ENCODE peak calls at places on chromosomes 16 and 17, in five cellular contexts. One of them, this sample, is unnamed.

GRCh38 chr17:12967962-12968361 is 49.9 kb downstream of the ELAC2 start:
- DNase-seq in transverse colon: no peak
- DNase-seq in heart left ventricle: no peak
- DNase-seq in cardiac fibroblast: no peak
- DNase-seq in retinal pigment epithelial cell: no peak
- DNase-seq in this sample: no peak

GRCh38 chr17:32127156-32127897 is 15.0 kb upstream of the RHOT1 start:
- DNase-seq in retinal pigment epithelial cell: no peak
- DNase-seq in heart left ventricle: peak
- DNase-seq in transverse colon: peak
- DNase-seq in cardiac fibroblast: peak
- DNase-seq in this sample: no peak

GRCh38 chr16:51407921-51408320 is 256.9 kb upstream of the SALL1 start:
- DNase-seq in cardiac fibroblast: no peak
- DNase-seq in retinal pigment epithelial cell: no peak
- DNase-seq in transverse colon: no peak
- DNase-seq in heart left ventricle: no peak
- DNase-seq in this sample: no peak

GRCh38 chr17:81926451-81927144 is 937 bp downstream of the MAFG start:
- DNase-seq in cardiac fibroblast: peak
- DNase-seq in heart left ventricle: peak
- DNase-seq in transverse colon: peak
- DNase-seq in retinal pigment epithelial cell: no peak
- DNase-seq in this sample: no peak

GRCh38 chr17:80796430-80796861 is 195.2 kb upstream of the CHMP6 start:
- DNase-seq in heart left ventricle: no peak
- DNase-seq in retinal pigment epithelial cell: no peak
- DNase-seq in cardiac fibroblast: no peak
- DNase-seq in transverse colon: peak
- DNase-seq in this sample: no peak

GRCh38 chr16:14545346-14545884 is 84.6 kb downstream of the PARN start:
- DNase-seq in transverse colon: no peak
- DNase-seq in cardiac fibroblast: no peak
- DNase-seq in heart left ventricle: no peak
- DNase-seq in retinal pigment epithelial cell: no peak
- DNase-seq in this sample: no peak

GRCh38 chr17:8442310-8442709 is 6.6 kb downstream of the NDEL1 start:
- DNase-seq in cardiac fibroblast: no peak
- DNase-seq in transverse colon: no peak
- DNase-seq in heart left ventricle: no peak
- DNase-seq in retinal pigment epithelial cell: no peak
- DNase-seq in this sample: no peak

GRCh38 chr17:37212184-37212583 is 163.6 kb upstream of the C17orf78 start:
- DNase-seq in retinal pigment epithelial cell: no peak
- DNase-seq in transverse colon: no peak
- DNase-seq in heart left ventricle: no peak
- DNase-seq in cardiac fibroblast: peak
- DNase-seq in this sample: no peak

GRCh38 chr17:39099686-39100293 is 51.6 kb downstream of the PLXDC1 start:
- DNase-seq in heart left ventricle: peak
- DNase-seq in transverse colon: peak
- DNase-seq in retinal pigment epithelial cell: no peak
- DNase-seq in cardiac fibroblast: peak
- DNase-seq in this sample: no peak

GRCh38 chr16:85464342-85465305 is 148.5 kb upstream of the GSE1 start:
- DNase-seq in transverse colon: no peak
- DNase-seq in retinal pigment epithelial cell: no peak
- DNase-seq in cardiac fibroblast: no peak
- DNase-seq in heart left ventricle: no peak
- DNase-seq in this sample: no peak

GRCh38 chr16:48435906-48436305 is 50.7 kb upstream of the SIAH1 start:
- DNase-seq in heart left ventricle: no peak
- DNase-seq in transverse colon: no peak
- DNase-seq in retinal pigment epithelial cell: no peak
- DNase-seq in cardiac fibroblast: no peak
- DNase-seq in this sample: no peak

GRCh38 chr16:50154369-50154947 is 1.4 kb downstream of the TENT4B start:
- DNase-seq in transverse colon: peak
- DNase-seq in retinal pigment epithelial cell: no peak
- DNase-seq in heart left ventricle: peak
- DNase-seq in cardiac fibroblast: peak
- DNase-seq in this sample: no peak

GRCh38 chr17:6413073-6413472 is 21.8 kb downstream of the AIPL1 start:
- DNase-seq in transverse colon: no peak
- DNase-seq in cardiac fibroblast: peak
- DNase-seq in retinal pigment epithelial cell: peak
- DNase-seq in heart left ventricle: no peak
- DNase-seq in this sample: no peak

GRCh38 chr17:49067163-49067562 is 65.4 kb upstream of the B4GALNT2 start:
- DNase-seq in retinal pigment epithelial cell: no peak
- DNase-seq in transverse colon: no peak
- DNase-seq in heart left ventricle: no peak
- DNase-seq in cardiac fibroblast: no peak
- DNase-seq in this sample: no peak

GRCh38 chr16:83615131-83615530 is 192.6 kb upstream of the HSBP1 start:
- DNase-seq in retinal pigment epithelial cell: no peak
- DNase-seq in cardiac fibroblast: no peak
- DNase-seq in heart left ventricle: no peak
- DNase-seq in transverse colon: no peak
- DNase-seq in this sample: no peak

GRCh38 chr17:48553190-48553547 is 8.3 kb upstream of the HOXB2 start:
- DNase-seq in cardiac fibroblast: no peak
- DNase-seq in retinal pigment epithelial cell: no peak
- DNase-seq in heart left ventricle: no peak
- DNase-seq in transverse colon: no peak
- DNase-seq in this sample: no peak

GRCh38 chr16:3474136-3474779 is 21.0 kb downstream of the C16orf90 start:
- DNase-seq in transverse colon: no peak
- DNase-seq in heart left ventricle: no peak
- DNase-seq in cardiac fibroblast: no peak
- DNase-seq in retinal pigment epithelial cell: no peak
- DNase-seq in this sample: no peak
- TF ChIP-seq CTCF in transverse colon: no peak
- TF ChIP-seq CTCF in heart left ventricle: no peak
- TF ChIP-seq CTCF in cardiac fibroblast: no peak
- TF ChIP-seq CTCF in retinal pigment epithelial cell: no peak
- TF ChIP-seq CTCF in this sample: no peak

DNA sequence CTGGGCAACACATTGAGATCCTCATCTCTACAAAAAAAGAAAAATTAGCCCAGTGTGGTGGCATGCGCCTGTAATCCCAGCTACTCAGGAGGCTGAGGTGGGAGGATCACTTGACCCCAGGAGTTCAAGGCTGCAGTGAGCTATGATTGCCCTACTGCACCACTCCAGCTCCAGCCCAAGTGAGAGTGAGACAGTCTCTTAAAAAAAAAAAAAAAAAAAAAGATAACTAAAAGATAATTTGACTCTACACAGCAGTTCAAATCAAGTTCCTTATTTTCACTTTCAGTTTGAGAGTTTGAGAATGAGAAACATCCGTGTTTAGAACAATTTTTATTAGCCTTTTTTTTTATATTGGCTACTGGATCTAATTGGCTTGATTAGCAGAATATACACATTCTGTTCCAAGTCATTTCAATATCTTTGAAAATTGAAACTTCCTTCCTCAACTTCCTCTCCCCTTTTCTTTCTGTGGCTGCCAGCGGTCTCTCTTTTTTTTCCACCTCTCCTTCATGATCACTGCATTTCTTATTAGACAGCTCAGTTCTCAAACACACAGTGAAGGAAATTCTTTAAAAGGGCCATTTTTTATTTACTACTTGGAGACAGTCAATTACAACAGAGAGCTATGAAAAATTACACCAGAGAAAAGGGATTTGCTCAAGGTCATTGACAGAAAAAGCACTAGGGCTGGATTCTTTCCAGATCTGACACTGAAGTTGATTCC is 4.5 kb upstream of the ACSF2 start:
- DNase-seq in heart left ventricle: no peak
- DNase-seq in cardiac fibroblast: peak
- DNase-seq in transverse colon: no peak
- DNase-seq in retinal pigment epithelial cell: no peak
- DNase-seq in this sample: no peak
- H3K4me3 ChIP-seq in heart left ventricle: no peak
- H3K4me3 ChIP-seq in cardiac fibroblast: no peak
- H3K4me3 ChIP-seq in transverse colon: no peak
- H3K4me3 ChIP-seq in retinal pigment epithelial cell: no peak
- H3K4me3 ChIP-seq in this sample: peak

DNA sequence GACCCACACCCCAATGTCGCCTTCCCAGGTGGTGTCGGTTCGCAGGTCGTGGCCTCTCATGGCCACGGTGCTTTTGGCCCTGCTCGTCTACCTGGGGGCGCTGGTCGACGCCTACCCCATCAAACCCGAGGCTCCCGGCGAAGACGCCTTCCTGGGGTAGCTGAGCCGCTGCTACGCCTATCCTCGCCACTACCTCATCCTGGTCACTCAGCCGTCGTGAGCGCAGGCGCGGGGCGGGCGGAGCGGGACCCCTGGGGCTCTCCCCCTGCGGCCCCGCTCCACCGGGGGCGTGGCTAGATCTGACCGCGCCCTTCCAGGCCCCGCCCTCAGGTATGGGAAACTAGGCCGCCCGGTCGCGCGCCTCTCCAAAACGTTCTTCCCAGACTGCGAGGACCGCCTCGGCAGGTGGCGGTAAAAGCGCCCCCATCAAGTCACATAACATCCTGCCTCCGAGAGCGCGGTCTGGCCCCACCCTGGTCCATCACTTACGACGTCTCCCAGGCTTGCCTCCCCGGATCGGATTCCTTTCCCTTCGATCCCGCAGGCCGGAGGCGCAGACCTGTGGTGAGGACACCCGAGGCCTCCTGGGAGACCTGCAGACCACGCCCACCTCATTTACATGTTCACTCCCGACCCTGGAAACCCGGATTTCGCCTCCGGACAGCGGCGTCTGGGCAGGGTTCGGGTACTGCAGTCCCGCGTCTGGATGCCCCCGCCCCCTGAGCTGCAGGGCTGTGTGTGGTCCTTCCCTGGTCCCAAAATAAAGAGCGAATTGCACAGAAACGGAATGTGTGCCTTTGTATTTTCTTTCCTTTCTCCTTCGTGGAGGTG is 91.5 kb upstream of the TMEM97 start:
- DNase-seq in cardiac fibroblast: peak
- DNase-seq in retinal pigment epithelial cell: peak
- DNase-seq in heart left ventricle: no peak
- DNase-seq in transverse colon: peak
- DNase-seq in this sample: no peak
- TF ChIP-seq CTCF in cardiac fibroblast: no peak
- TF ChIP-seq CTCF in retinal pigment epithelial cell: no peak
- TF ChIP-seq CTCF in heart left ventricle: no peak
- TF ChIP-seq CTCF in transverse colon: no peak
- TF ChIP-seq CTCF in this sample: peak

GRCh38 chr17:17304521-17304985 is 1.4 kb downstream of the NT5M start:
- DNase-seq in retinal pigment epithelial cell: no peak
- DNase-seq in cardiac fibroblast: no peak
- DNase-seq in transverse colon: no peak
- DNase-seq in heart left ventricle: no peak
- DNase-seq in this sample: no peak
- H3K4me3 ChIP-seq in retinal pigment epithelial cell: no peak
- H3K4me3 ChIP-seq in cardiac fibroblast: no peak
- H3K4me3 ChIP-seq in transverse colon: no peak
- H3K4me3 ChIP-seq in heart left ventricle: no peak
- H3K4me3 ChIP-seq in this sample: no peak

GRCh38 chr17:75764417-75764710 is 628 bp downstream of the GALK1 start:
- DNase-seq in transverse colon: no peak
- DNase-seq in cardiac fibroblast: no peak
- DNase-seq in retinal pigment epithelial cell: no peak
- DNase-seq in heart left ventricle: no peak
- DNase-seq in this sample: no peak
- TF ChIP-seq CTCF in transverse colon: peak
- TF ChIP-seq CTCF in cardiac fibroblast: no peak
- TF ChIP-seq CTCF in retinal pigment epithelial cell: no peak
- TF ChIP-seq CTCF in heart left ventricle: no peak
- TF ChIP-seq CTCF in this sample: no peak

DNA sequence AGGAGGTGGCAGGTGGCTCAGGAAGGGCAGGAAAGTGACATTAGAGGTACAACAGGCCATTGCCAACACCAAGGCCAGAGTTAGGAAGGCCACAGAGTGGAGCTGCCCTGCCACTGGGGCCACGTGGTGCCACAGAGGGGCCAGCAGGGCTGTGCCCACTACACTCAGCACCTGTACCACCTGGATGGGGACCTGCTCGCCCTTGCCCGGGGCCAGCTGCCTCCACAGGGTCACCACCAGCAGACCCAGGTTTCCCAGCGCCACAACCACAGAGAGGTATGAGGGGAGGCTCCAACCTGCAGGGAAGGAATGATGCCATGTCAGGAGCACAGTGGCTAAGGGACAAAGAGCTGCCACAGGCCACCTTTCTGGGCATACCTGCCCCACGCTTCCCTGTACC is 1.2 kb downstream of the SLC52A1 start:
- DNase-seq in cardiac fibroblast: no peak
- DNase-seq in heart left ventricle: no peak
- DNase-seq in retinal pigment epithelial cell: no peak
- DNase-seq in transverse colon: no peak
- DNase-seq in this sample: no peak
- H3K4me3 ChIP-seq in cardiac fibroblast: no peak
- H3K4me3 ChIP-seq in heart left ventricle: no peak
- H3K4me3 ChIP-seq in retinal pigment epithelial cell: no peak
- H3K4me3 ChIP-seq in transverse colon: no peak
- H3K4me3 ChIP-seq in this sample: no peak

DNA sequence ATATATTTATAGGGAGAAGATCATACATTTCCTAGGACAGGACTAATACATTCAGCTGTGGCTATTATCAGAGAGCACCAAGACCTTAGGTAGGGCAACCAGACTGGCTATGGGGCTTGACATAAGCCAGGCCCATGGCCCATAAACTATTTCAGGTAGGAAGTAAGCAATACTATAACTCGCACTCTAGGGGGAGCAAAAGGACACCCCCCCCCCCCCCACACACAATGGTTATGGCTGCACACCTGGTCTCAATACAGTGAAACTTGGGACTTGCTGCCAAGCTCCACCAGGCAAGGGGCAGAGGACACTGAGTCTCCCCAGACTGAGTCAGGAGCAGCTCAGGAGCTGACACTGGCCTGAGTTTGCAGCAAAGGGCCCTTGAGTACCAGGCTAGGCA is 348.9 kb upstream of the ASIC2 start:
- DNase-seq in cardiac fibroblast: no peak
- DNase-seq in heart left ventricle: no peak
- DNase-seq in retinal pigment epithelial cell: no peak
- DNase-seq in transverse colon: no peak
- DNase-seq in this sample: no peak
- TF ChIP-seq CTCF in cardiac fibroblast: no peak
- TF ChIP-seq CTCF in heart left ventricle: no peak
- TF ChIP-seq CTCF in retinal pigment epithelial cell: peak
- TF ChIP-seq CTCF in transverse colon: no peak
- TF ChIP-seq CTCF in this sample: peak

This sample was measured in epithelial cell of proximal tubule.